ENCODE peak calls at places on chromosomes 16 and 17, in four cellular contexts. P is HepG2, C is GM12878, U is H1. M is an unnamed sample. For H3K27me3 and H3K4me1, the result is how much of the 10 kb centered on the place peaks cover.

GRCh38 chr16:11104168-11105037 is 151.6 kb downstream of the SOCS1 start:
- DNase-seq in C (no peak), U (no peak), P (no peak), M (no peak)

GRCh38 chr17:49123061-49123460 is 9.5 kb upstream of the B4GALNT2 start:
- DNase-seq in U (no peak), P (no peak), C (no peak), M (no peak)

GRCh38 chr16:17831330-17831729 is 360.6 kb upstream of the XYLT1 start:
- DNase-seq in P (no peak), U (no peak), C (no peak), M (no peak)

GRCh38 chr17:31907342-31907975 is 6.0 kb upstream of the UTP6 start:
- DNase-seq in C (no peak), P (no peak), U (no peak), M (no peak)

GRCh38 chr17:9120471-9120870 is 99.2 kb downstream of the NTN1 start:
- DNase-seq in U (peak), C (no peak), P (peak), M (no peak)

GRCh38 chr17:34998205-34998604 is 17.9 kb downstream of the LIG3 start:
- DNase-seq in U (peak), C (peak), P (peak), M (no peak)

GRCh38 chr17:50908860-50909764 is 43.0 kb upstream of the TOB1 start:
- DNase-seq in C (no peak), U (peak), P (peak), M (no peak)

GRCh38 chr17:56681561-56682266 is 88.2 kb downstream of the NOG start:
- DNase-seq in C (no peak), U (no peak), P (no peak), M (no peak)

GRCh38 chr17:43418441-43419374 is 19.9 kb downstream of the ARL4D start:
- DNase-seq in C (no peak), U (no peak), P (peak), M (no peak)

GRCh38 chr17:17499402-17500145 is 3.4 kb upstream of the RASD1 start:
- DNase-seq in P (no peak), C (no peak), U (no peak), M (no peak)

GRCh38 chr16:19886061-19886792 is 1.6 kb upstream of the GPRC5B start:
- DNase-seq in C (peak), P (peak), U (peak), M (peak)

GRCh38 chr17:17196776-17197175 is 9.4 kb downstream of the PLD6 start:
- DNase-seq in C (no peak), P (no peak), U (no peak), M (no peak)

GRCh38 chr16:351804-352520 is 561 bp downstream of the AXIN1 start:
- DNase-seq in P (no peak), C (no peak), U (no peak), M (no peak)

GRCh38 chr17:45838751-45839150 is 5.9 kb upstream of the SPPL2C start:
- DNase-seq in C (no peak), U (no peak), P (no peak), M (no peak)

GRCh38 chr17:73645050-73645871 is 1.0 kb upstream of the SDK2 start:
- DNase-seq in P (no peak), C (no peak), U (no peak), M (no peak)

GRCh38 chr16:57277586-57277985 is 6.9 kb downstream of the PLLP start:
- DNase-seq in U (no peak), P (no peak), C (no peak), M (no peak)

GRCh38 chr16:46996391-46996790 is 22.9 kb upstream of the DNAJA2 start:
- DNase-seq in C (no peak), U (no peak), P (no peak), M (no peak)

GRCh38 chr17:74999523-74999922 is 12.1 kb downstream of the CDR2L start:
- DNase-seq in C (no peak), P (no peak), U (no peak), M (no peak)

GRCh38 chr17:29124135-29124930 is 55.9 kb downstream of the MYO18A start:
- DNase-seq in C (no peak), P (peak), U (peak), M (peak)

GRCh38 chr16:55615071-55615470 is 40.7 kb upstream of the SLC6A2 start:
- DNase-seq in C (no peak), P (no peak), U (no peak), M (no peak)

GRCh38 chr17:32992360-32993033 is 850 bp downstream of the SPACA3 start:
- DNase-seq in P (no peak), U (no peak), C (no peak), M (no peak)

GRCh38 chr17:71302721-71303549 is 817.9 kb upstream of the SOX9 start:
- DNase-seq in U (no peak), C (no peak), P (no peak), M (no peak)

GRCh38 chr17:74089869-74090464 is 113.5 kb upstream of the RPL38 start:
- DNase-seq in C (peak), P (peak), U (peak), M (peak)

GRCh38 chr16:30619643-30620042 is 9.5 kb upstream of the ZNF689 start:
- DNase-seq in C (no peak), P (no peak), U (no peak), M (no peak)

GRCh38 chr17:38674013-38674748 is 576 bp downstream of the EPOP start:
- DNase-seq in U (peak), P (no peak), C (no peak), M (no peak)

GRCh38 chr16:58198022-58198683 is at the start of gene CSNK2A2:
- DNase-seq in U (peak), C (no peak), P (peak), M (peak)

GRCh38 chr17:60629120-60629519 is 29.1 kb downstream of the PPM1D start:
- DNase-seq in U (no peak), P (no peak), C (no peak), M (no peak)

GRCh38 chr17:36657763-36658490 is 56.5 kb downstream of the MRM1 start:
- DNase-seq in P (no peak), U (peak), C (no peak), M (no peak)

GRCh38 chr17:80195671-80196529 is 24.2 kb downstream of the SGSH start:
- DNase-seq in U (peak), C (no peak), P (peak), M (no peak)

GRCh38 chr17:14091367-14091766 is 22.1 kb downstream of the COX10 start:
- DNase-seq in C (no peak), U (no peak), P (no peak), M (no peak)
- TF ChIP-seq SUZ12 in C (no peak), U (no peak), P (no peak), M (no peak)

GRCh38 chr16:86495756-86496261 is 14.5 kb upstream of the FOXF1 start:
- DNase-seq in P (no peak), C (no peak), U (peak), M (no peak)
- H3K27me3 ChIP-seq in P (under half), C (under half), U (half or more), M (half or more)

DNA sequence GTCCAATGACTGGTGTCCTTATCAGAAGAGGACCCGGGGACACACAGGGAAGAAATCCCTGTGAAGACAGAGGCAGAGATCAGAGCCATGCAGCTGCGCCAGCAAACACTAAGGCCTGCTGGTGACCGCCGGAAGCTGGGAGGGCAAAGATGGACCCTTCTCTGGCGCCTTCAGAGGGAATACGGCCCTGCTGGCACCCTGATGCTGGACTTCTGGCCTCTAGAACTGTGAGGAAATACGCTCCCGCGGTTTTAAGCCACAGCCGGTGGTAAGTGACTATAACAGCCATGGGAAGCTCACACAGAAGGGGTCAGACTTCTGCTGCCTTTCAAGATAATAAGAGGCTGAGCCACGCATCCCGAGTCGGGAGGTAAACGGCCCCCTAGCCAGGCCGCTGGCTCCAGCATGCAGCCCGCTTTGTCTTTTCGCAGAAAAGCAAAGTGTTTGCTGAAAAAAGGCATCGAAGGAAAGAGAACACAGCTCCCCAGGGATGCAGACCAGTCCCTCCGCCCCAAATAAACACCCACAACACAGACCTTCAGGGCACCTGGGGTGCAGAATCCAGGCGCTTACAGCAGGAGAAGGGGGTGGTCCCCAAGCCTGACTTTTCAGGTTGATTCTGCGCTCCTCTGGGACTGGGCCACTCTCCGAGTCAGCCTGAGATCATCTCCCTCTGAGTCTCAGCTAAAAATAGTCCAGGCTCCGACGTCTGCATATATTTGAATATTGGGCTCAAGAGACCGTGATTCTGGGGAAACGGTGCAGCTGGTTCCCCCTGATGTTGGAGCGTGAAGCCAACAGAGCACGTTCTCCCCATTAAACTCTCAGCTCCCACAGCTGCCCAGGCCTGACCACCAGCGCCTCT is 89.6 kb downstream of the MGAT5B start:
- DNase-seq in P (no peak), C (no peak), U (no peak), M (no peak)
- H3K4me1 ChIP-seq in P (under half), C (under half), U (under half), M (under half)

DNA sequence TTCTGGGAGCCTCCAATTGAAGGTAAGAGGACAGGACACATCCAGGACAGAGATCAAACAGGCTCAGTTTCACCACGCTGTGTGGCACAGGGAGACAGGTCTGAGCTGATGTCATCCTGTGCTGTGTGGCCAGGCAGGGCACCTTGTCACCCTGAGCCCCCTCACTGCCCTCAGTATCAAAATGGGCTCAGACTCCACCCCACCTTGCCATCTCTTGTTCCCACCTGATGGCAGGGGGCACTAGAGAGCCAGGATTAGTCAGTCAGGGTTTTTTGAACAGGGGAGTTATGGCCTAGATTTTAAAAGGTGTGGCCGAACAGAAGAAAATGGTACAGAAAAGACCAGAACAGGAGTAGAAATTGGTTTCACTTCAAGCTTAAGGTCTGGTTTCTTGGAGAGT is 2.6 kb downstream of the KAT2A start:
- DNase-seq in P (peak), C (no peak), U (peak), M (no peak)
- TF ChIP-seq SUZ12 in P (no peak), C (no peak), U (no peak), M (no peak)

GRCh38 chr17:79111097-79111496 is 36.5 kb downstream of the ENGASE start:
- DNase-seq in C (no peak), U (no peak), P (no peak), M (no peak)

GRCh38 chr17:79112471-79112870 is 37.8 kb downstream of the ENGASE start:
- DNase-seq in C (no peak), U (no peak), P (no peak), M (no peak)

GRCh38 chr17:79114455-79115301 is 40.1 kb downstream of the ENGASE start:
- DNase-seq in C (no peak), P (no peak), U (no peak), M (no peak)

GRCh38 chr17:79115487-79115886 is 40.9 kb downstream of the ENGASE start:
- DNase-seq in P (no peak), C (no peak), U (no peak), M (no peak)

DNA sequence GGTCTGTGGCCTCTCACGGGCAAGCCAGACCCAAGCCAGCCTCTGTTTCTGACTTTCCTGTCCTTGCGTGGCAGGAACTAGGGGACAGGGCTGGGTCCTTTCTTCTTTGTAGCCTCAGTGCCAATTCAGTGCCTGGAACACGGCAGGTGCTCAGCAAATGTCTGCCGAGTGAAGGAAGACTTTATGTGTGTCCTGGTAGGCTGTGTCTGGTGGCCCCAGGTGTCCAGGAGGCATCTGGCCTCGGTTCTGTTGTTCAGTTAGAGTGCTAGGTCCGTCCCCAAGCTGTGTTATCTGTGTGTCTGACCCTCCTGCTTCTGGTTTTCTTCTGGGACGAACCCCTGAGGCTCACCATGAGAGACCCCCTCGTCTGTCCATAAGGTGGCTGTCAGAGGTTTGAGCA is 39.1 kb downstream of the ENGASE start:
- DNase-seq in P (no peak), C (no peak), U (no peak), M (no peak)
- H3K27me3 ChIP-seq in P (half or more), C (under half), U (under half), M (under half)

GRCh38 chr17:82299452-82299851 is 18.0 kb downstream of the CD7 start:
- DNase-seq in U (no peak), C (no peak), P (no peak), M (no peak)

GRCh38 chr17:82298538-82299421 is 18.6 kb downstream of the CD7 start:
- DNase-seq in C (no peak), U (peak), P (no peak), M (no peak)

GRCh38 chr17:82296511-82297279 is 20.7 kb downstream of the CD7 start:
- DNase-seq in C (no peak), P (no peak), U (no peak), M (no peak)

GRCh38 chr17:82297280-82297803 is 20.1 kb downstream of the CD7 start:
- DNase-seq in P (no peak), C (peak), U (no peak), M (no peak)

GRCh38 chr17:82297804-82298537 is 19.4 kb downstream of the CD7 start:
- DNase-seq in C (peak), U (no peak), P (no peak), M (no peak)
- H3K4me1 ChIP-seq in C (under half), U (under half), P (half or more), M (under half)

M was measured in NT2/D1.